ENCODE peak calls at places on chromosomes 6 and 20, in seven cellular contexts. One of them, this sample, is unnamed.

GRCh38 chr6:149899486-149899885 is 1.6 kb upstream of the RAET1E start:
- DNase-seq in fibroblast of lung: no peak
- DNase-seq in cardiac fibroblast: no peak
- DNase-seq in A549: no peak
- DNase-seq in HFF-Myc: no peak
- DNase-seq in heart left ventricle: no peak
- DNase-seq in fibroblast of mammary gland: no peak
- DNase-seq in this sample: no peak

GRCh38 chr20:37278966-37279590 is 10.4 kb upstream of the MANBAL start:
- DNase-seq in fibroblast of lung: no peak
- DNase-seq in cardiac fibroblast: no peak
- DNase-seq in A549: no peak
- DNase-seq in HFF-Myc: no peak
- DNase-seq in heart left ventricle: no peak
- DNase-seq in fibroblast of mammary gland: peak; percentile 18
- DNase-seq in this sample: no peak

GRCh38 chr6:134060491-134061106 is 8.2 kb upstream of the SLC2A12 start:
- DNase-seq in fibroblast of lung: peak; percentile 60
- DNase-seq in cardiac fibroblast: peak; percentile 74
- DNase-seq in A549: peak; percentile 23
- DNase-seq in HFF-Myc: no peak
- DNase-seq in heart left ventricle: no peak
- DNase-seq in fibroblast of mammary gland: peak; percentile 47
- DNase-seq in this sample: peak; percentile 54

GRCh38 chr6:52087498-52087999 is at the start of gene PKHD1:
- DNase-seq in fibroblast of lung: no peak
- DNase-seq in cardiac fibroblast: peak; percentile 1
- DNase-seq in A549: no peak
- DNase-seq in HFF-Myc: no peak
- DNase-seq in heart left ventricle: no peak
- DNase-seq in fibroblast of mammary gland: peak; percentile 18
- DNase-seq in this sample: peak; percentile 2

GRCh38 chr20:31747640-31748039 is 8.6 kb downstream of the TPX2 start:
- DNase-seq in fibroblast of lung: peak; percentile 88
- DNase-seq in cardiac fibroblast: peak; percentile 83
- DNase-seq in A549: no peak
- DNase-seq in HFF-Myc: no peak
- DNase-seq in heart left ventricle: no peak
- DNase-seq in fibroblast of mammary gland: peak; percentile 74
- DNase-seq in this sample: peak; percentile 50

GRCh38 chr20:14916360-14916759 is 578.9 kb upstream of the FLRT3 start:
- DNase-seq in fibroblast of lung: no peak
- DNase-seq in cardiac fibroblast: no peak
- DNase-seq in A549: no peak
- DNase-seq in HFF-Myc: no peak
- DNase-seq in heart left ventricle: no peak
- DNase-seq in fibroblast of mammary gland: no peak
- DNase-seq in this sample: no peak

GRCh38 chr20:25019381-25020155 is 27.0 kb upstream of the APMAP start:
- DNase-seq in fibroblast of lung: no peak
- DNase-seq in cardiac fibroblast: no peak
- DNase-seq in A549: no peak
- DNase-seq in HFF-Myc: no peak
- DNase-seq in heart left ventricle: peak; percentile 13
- DNase-seq in fibroblast of mammary gland: no peak
- DNase-seq in this sample: no peak

GRCh38 chr20:61529354-61529753 is 277.3 kb downstream of the CDH4 start:
- DNase-seq in fibroblast of lung: no peak
- DNase-seq in cardiac fibroblast: no peak
- DNase-seq in A549: no peak
- DNase-seq in HFF-Myc: no peak
- DNase-seq in heart left ventricle: no peak
- DNase-seq in fibroblast of mammary gland: no peak
- DNase-seq in this sample: no peak

GRCh38 chr20:45911486-45912343 is at the start of gene PLTP:
- DNase-seq in fibroblast of lung: peak; percentile 81
- DNase-seq in cardiac fibroblast: peak; percentile 88
- DNase-seq in A549: no peak
- DNase-seq in HFF-Myc: no peak
- DNase-seq in heart left ventricle: peak; percentile 79
- DNase-seq in fibroblast of mammary gland: peak; percentile 48
- DNase-seq in this sample: peak; percentile 82

GRCh38 chr6:82246802-82247633 is 526 bp downstream of the IBTK start:
- DNase-seq in fibroblast of lung: peak; percentile 44
- DNase-seq in cardiac fibroblast: peak; percentile 44
- DNase-seq in A549: peak; percentile 74
- DNase-seq in HFF-Myc: no peak
- DNase-seq in heart left ventricle: peak; percentile 65
- DNase-seq in fibroblast of mammary gland: peak; percentile 44
- DNase-seq in this sample: peak; percentile 46

GRCh38 chr6:7730411-7730810 is 4.5 kb downstream of the BMP6 start:
- DNase-seq in fibroblast of lung: no peak
- DNase-seq in cardiac fibroblast: peak; percentile 28
- DNase-seq in A549: no peak
- DNase-seq in HFF-Myc: no peak
- DNase-seq in heart left ventricle: no peak
- DNase-seq in fibroblast of mammary gland: no peak
- DNase-seq in this sample: no peak

GRCh38 chr6:157988700-157989063 is 7.0 kb downstream of the SYNJ2 start:
- DNase-seq in fibroblast of lung: no peak
- DNase-seq in cardiac fibroblast: no peak
- DNase-seq in A549: no peak
- DNase-seq in HFF-Myc: no peak
- DNase-seq in heart left ventricle: no peak
- DNase-seq in fibroblast of mammary gland: no peak
- DNase-seq in this sample: no peak

GRCh38 chr20:40948352-40949267 is 80.0 kb upstream of the TOP1 start:
- DNase-seq in fibroblast of lung: peak; percentile 39
- DNase-seq in cardiac fibroblast: peak; percentile 26
- DNase-seq in A549: no peak
- DNase-seq in HFF-Myc: no peak
- DNase-seq in heart left ventricle: no peak
- DNase-seq in fibroblast of mammary gland: peak; percentile 8
- DNase-seq in this sample: no peak

GRCh38 chr6:71473908-71474307 is 185.3 kb downstream of the OGFRL1 start:
- DNase-seq in fibroblast of lung: peak; percentile 95
- DNase-seq in cardiac fibroblast: peak; percentile 94
- DNase-seq in A549: peak; percentile 43
- DNase-seq in HFF-Myc: no peak
- DNase-seq in heart left ventricle: peak; percentile 70
- DNase-seq in fibroblast of mammary gland: peak; percentile 100
- DNase-seq in this sample: peak; percentile 97

GRCh38 chr20:63577317-63577894 is 3.4 kb upstream of the HELZ2 start:
- DNase-seq in fibroblast of lung: no peak
- DNase-seq in cardiac fibroblast: no peak
- DNase-seq in A549: no peak
- DNase-seq in HFF-Myc: no peak
- DNase-seq in heart left ventricle: peak; percentile 87
- DNase-seq in fibroblast of mammary gland: no peak
- DNase-seq in this sample: no peak

GRCh38 chr20:10466855-10467254 is 31.8 kb downstream of the SLX4IP start:
- DNase-seq in fibroblast of lung: no peak
- DNase-seq in cardiac fibroblast: no peak
- DNase-seq in A549: no peak
- DNase-seq in HFF-Myc: no peak
- DNase-seq in heart left ventricle: no peak
- DNase-seq in fibroblast of mammary gland: no peak
- DNase-seq in this sample: no peak

GRCh38 chr6:158008894-158009891 is 27.5 kb downstream of the SYNJ2 start:
- DNase-seq in fibroblast of lung: peak; percentile 78
- DNase-seq in cardiac fibroblast: peak; percentile 93
- DNase-seq in A549: no peak
- DNase-seq in HFF-Myc: peak; percentile 88
- DNase-seq in heart left ventricle: peak; percentile 78
- DNase-seq in fibroblast of mammary gland: peak; percentile 65
- DNase-seq in this sample: peak; percentile 54

GRCh38 chr20:33131949-33132822 is 35.8 kb upstream of the BPIFA2 start:
- DNase-seq in fibroblast of lung: no peak
- DNase-seq in cardiac fibroblast: no peak
- DNase-seq in A549: no peak
- DNase-seq in HFF-Myc: no peak
- DNase-seq in heart left ventricle: no peak
- DNase-seq in fibroblast of mammary gland: no peak
- DNase-seq in this sample: no peak

GRCh38 chr20:35433337-35433736 is 4.7 kb downstream of the GDF5 start:
- DNase-seq in fibroblast of lung: no peak
- DNase-seq in cardiac fibroblast: no peak
- DNase-seq in A549: no peak
- DNase-seq in HFF-Myc: no peak
- DNase-seq in heart left ventricle: no peak
- DNase-seq in fibroblast of mammary gland: no peak
- DNase-seq in this sample: no peak

GRCh38 chr6:131379951-131380350 is 193.1 kb upstream of the ARG1 start:
- DNase-seq in fibroblast of lung: peak; percentile 27
- DNase-seq in cardiac fibroblast: peak; percentile 35
- DNase-seq in A549: no peak
- DNase-seq in HFF-Myc: peak; percentile 52
- DNase-seq in heart left ventricle: no peak
- DNase-seq in fibroblast of mammary gland: peak; percentile 80
- DNase-seq in this sample: peak; percentile 62

GRCh38 chr6:65709099-65709830 is 2.2 kb upstream of the EYS start:
- DNase-seq in fibroblast of lung: no peak
- DNase-seq in cardiac fibroblast: no peak
- DNase-seq in A549: no peak
- DNase-seq in HFF-Myc: no peak
- DNase-seq in heart left ventricle: no peak
- DNase-seq in fibroblast of mammary gland: no peak
- DNase-seq in this sample: no peak

GRCh38 chr6:87330961-87331360 is 1.9 kb upstream of the GJB7 start:
- DNase-seq in fibroblast of lung: no peak
- DNase-seq in cardiac fibroblast: no peak
- DNase-seq in A549: no peak
- DNase-seq in HFF-Myc: no peak
- DNase-seq in heart left ventricle: no peak
- DNase-seq in fibroblast of mammary gland: no peak
- DNase-seq in this sample: no peak

GRCh38 chr6:33075568-33076405 is at the start of gene HLA-DPB1:
- DNase-seq in fibroblast of lung: peak; percentile 51
- DNase-seq in cardiac fibroblast: peak; percentile 67
- DNase-seq in A549: peak; percentile 36
- DNase-seq in HFF-Myc: no peak
- DNase-seq in heart left ventricle: no peak
- DNase-seq in fibroblast of mammary gland: peak; percentile 68
- DNase-seq in this sample: peak; percentile 81

DNA sequence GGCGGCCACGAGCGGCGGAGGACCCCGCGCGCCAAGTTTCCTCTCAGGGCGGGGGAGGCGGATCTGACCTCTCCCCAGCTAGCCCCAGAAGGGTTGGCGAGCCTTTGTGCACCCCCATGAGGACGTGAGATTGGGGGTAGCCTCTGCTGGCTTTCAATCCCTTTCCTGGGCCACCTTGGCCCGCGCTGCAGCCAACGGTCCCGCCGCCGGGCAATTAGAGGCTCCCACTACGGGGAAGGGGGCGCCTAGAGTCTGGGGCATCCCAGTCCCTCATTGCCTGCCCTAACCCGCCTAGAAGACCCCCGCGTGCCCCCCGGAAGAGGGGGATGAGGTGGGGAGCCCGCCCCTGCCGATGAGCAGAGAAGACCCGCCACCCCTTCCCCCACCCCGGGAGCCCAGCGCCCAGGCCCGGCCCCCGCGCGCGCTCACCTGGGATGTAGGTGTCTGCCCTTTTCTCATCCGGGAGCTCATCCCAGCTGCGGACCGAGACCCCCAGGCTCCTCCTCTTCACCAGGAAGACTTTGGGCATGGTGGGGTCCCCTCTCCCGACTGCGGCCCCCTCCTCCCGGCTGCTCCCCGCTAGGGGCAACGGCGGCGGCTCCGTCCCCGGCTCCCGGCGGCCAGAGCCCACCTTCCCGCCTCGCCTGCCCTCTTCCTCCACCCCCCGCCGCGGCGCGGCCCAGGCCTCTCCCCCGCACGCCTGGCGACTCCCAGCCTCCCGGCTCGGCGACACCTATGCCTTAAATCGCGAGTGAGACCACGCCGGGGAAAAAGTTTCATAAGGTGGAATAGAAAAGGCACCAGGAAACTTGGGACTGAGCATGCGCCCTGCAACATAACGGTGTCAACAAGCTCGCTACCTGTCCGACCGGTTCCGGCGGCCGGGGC is at the start of gene OVOL2:
- DNase-seq in fibroblast of lung: no peak
- DNase-seq in cardiac fibroblast: no peak
- DNase-seq in A549: peak; percentile 39
- DNase-seq in HFF-Myc: no peak
- DNase-seq in heart left ventricle: no peak
- DNase-seq in fibroblast of mammary gland: no peak
- DNase-seq in this sample: peak; percentile 4
- H3K4me3 ChIP-seq in fibroblast of lung: no peak within 1 kb of the TSS
- H3K4me3 ChIP-seq in cardiac fibroblast: no peak within 1 kb of the TSS
- H3K4me3 ChIP-seq in A549: peak within 1 kb of the TSS; percentile 65
- H3K4me3 ChIP-seq in HFF-Myc: no peak within 1 kb of the TSS
- H3K4me3 ChIP-seq in heart left ventricle: peak within 1 kb of the TSS; percentile 37
- H3K4me3 ChIP-seq in fibroblast of mammary gland: no peak within 1 kb of the TSS
- H3K4me3 ChIP-seq in this sample: no peak within 1 kb of the TSS

GRCh38 chr6:160015778-160016684 is 47.1 kb downstream of the IGF2R start:
- DNase-seq in fibroblast of lung: no peak
- DNase-seq in cardiac fibroblast: no peak
- DNase-seq in A549: no peak
- DNase-seq in HFF-Myc: no peak
- DNase-seq in heart left ventricle: no peak
- DNase-seq in fibroblast of mammary gland: no peak
- DNase-seq in this sample: no peak

GRCh38 chr6:160010067-160010466 is 41.2 kb downstream of the IGF2R start:
- DNase-seq in fibroblast of lung: peak; percentile 74
- DNase-seq in cardiac fibroblast: peak; percentile 79
- DNase-seq in A549: no peak
- DNase-seq in HFF-Myc: peak; percentile 90
- DNase-seq in heart left ventricle: peak; percentile 75
- DNase-seq in fibroblast of mammary gland: peak; percentile 100
- DNase-seq in this sample: peak; percentile 99

GRCh38 chr6:160013987-160014868 is 45.3 kb downstream of the IGF2R start:
- DNase-seq in fibroblast of lung: no peak
- DNase-seq in cardiac fibroblast: no peak
- DNase-seq in A549: no peak
- DNase-seq in HFF-Myc: no peak
- DNase-seq in heart left ventricle: no peak
- DNase-seq in fibroblast of mammary gland: peak; percentile 47
- DNase-seq in this sample: peak; percentile 31

GRCh38 chr6:160014869-160015182 is 45.9 kb downstream of the IGF2R start:
- DNase-seq in fibroblast of lung: no peak
- DNase-seq in cardiac fibroblast: no peak
- DNase-seq in A549: no peak
- DNase-seq in HFF-Myc: no peak
- DNase-seq in heart left ventricle: no peak
- DNase-seq in fibroblast of mammary gland: no peak
- DNase-seq in this sample: no peak
- H3K4me3 ChIP-seq in fibroblast of lung: no peak overlapping the region
- H3K4me3 ChIP-seq in cardiac fibroblast: no peak overlapping the region
- H3K4me3 ChIP-seq in A549: no peak overlapping the region
- H3K4me3 ChIP-seq in HFF-Myc: no peak overlapping the region
- H3K4me3 ChIP-seq in heart left ventricle: no peak overlapping the region
- H3K4me3 ChIP-seq in fibroblast of mammary gland: no peak overlapping the region
- H3K4me3 ChIP-seq in this sample: no peak overlapping the region

GRCh38 chr6:35896228-35896627 is 24.7 kb downstream of the SRPK1 start:
- DNase-seq in fibroblast of lung: no peak
- DNase-seq in cardiac fibroblast: no peak
- DNase-seq in A549: no peak
- DNase-seq in HFF-Myc: no peak
- DNase-seq in heart left ventricle: no peak
- DNase-seq in fibroblast of mammary gland: no peak
- DNase-seq in this sample: no peak
- H3K4me3 ChIP-seq in fibroblast of lung: no peak overlapping the region
- H3K4me3 ChIP-seq in cardiac fibroblast: no peak overlapping the region
- H3K4me3 ChIP-seq in A549: no peak overlapping the region
- H3K4me3 ChIP-seq in HFF-Myc: no peak overlapping the region
- H3K4me3 ChIP-seq in heart left ventricle: no peak overlapping the region
- H3K4me3 ChIP-seq in fibroblast of mammary gland: no peak overlapping the region
- H3K4me3 ChIP-seq in this sample: no peak overlapping the region

GRCh38 chr20:17964632-17965031 is 4.0 kb downstream of the SNX5 start:
- DNase-seq in fibroblast of lung: no peak
- DNase-seq in cardiac fibroblast: no peak
- DNase-seq in A549: no peak
- DNase-seq in HFF-Myc: no peak
- DNase-seq in heart left ventricle: no peak
- DNase-seq in fibroblast of mammary gland: no peak
- DNase-seq in this sample: no peak
- H3K4me3 ChIP-seq in fibroblast of lung: peak overlapping the region; percentile 95
- H3K4me3 ChIP-seq in cardiac fibroblast: no peak overlapping the region
- H3K4me3 ChIP-seq in A549: peak overlapping the region; percentile 79
- H3K4me3 ChIP-seq in HFF-Myc: peak overlapping the region; percentile 86
- H3K4me3 ChIP-seq in heart left ventricle: no peak overlapping the region
- H3K4me3 ChIP-seq in fibroblast of mammary gland: no peak overlapping the region
- H3K4me3 ChIP-seq in this sample: no peak overlapping the region

This sample was measured in choroid plexus epithelial cell.